ENCODE peak calls at places on chromosomes 12 and 14, in five cellular contexts. One of them, this sample, is unnamed.

GRCh38 chr14:90274019-90274418 is 17.7 kb downstream of the PSMC1 start:
- DNase-seq in NCI-H2171 treated with DMSO at 0.1 percent for 48 hours: no peak
- DNase-seq in Kasumi-1: no peak
- DNase-seq in CD4-positive, alpha-beta T cell: no peak
- DNase-seq in lower leg skin: no peak
- DNase-seq in this sample: no peak

GRCh38 chr12:112524269-112524668 is 105.5 kb downstream of the PTPN11 start:
- DNase-seq in NCI-H2171 treated with DMSO at 0.1 percent for 48 hours: no peak
- DNase-seq in lower leg skin: no peak
- DNase-seq in CD4-positive, alpha-beta T cell: no peak
- DNase-seq in Kasumi-1: no peak
- DNase-seq in this sample: no peak

GRCh38 chr12:43840338-43840737 is 4.5 kb downstream of the TMEM117 start:
- DNase-seq in Kasumi-1: no peak
- DNase-seq in CD4-positive, alpha-beta T cell: no peak
- DNase-seq in NCI-H2171 treated with DMSO at 0.1 percent for 48 hours: no peak
- DNase-seq in lower leg skin: no peak
- DNase-seq in this sample: no peak

GRCh38 chr12:90013409-90013808 is 304.8 kb upstream of the ATP2B1 start:
- DNase-seq in CD4-positive, alpha-beta T cell: no peak
- DNase-seq in Kasumi-1: no peak
- DNase-seq in NCI-H2171 treated with DMSO at 0.1 percent for 48 hours: no peak
- DNase-seq in lower leg skin: no peak
- DNase-seq in this sample: no peak

GRCh38 chr12:103858953-103859601 is 18.0 kb upstream of the NT5DC3 start:
- DNase-seq in CD4-positive, alpha-beta T cell: no peak
- DNase-seq in lower leg skin: peak
- DNase-seq in Kasumi-1: no peak
- DNase-seq in NCI-H2171 treated with DMSO at 0.1 percent for 48 hours: no peak
- DNase-seq in this sample: no peak

GRCh38 chr14:53542692-53543091 is 389.6 kb upstream of the DDHD1 start:
- DNase-seq in Kasumi-1: no peak
- DNase-seq in NCI-H2171 treated with DMSO at 0.1 percent for 48 hours: no peak
- DNase-seq in CD4-positive, alpha-beta T cell: no peak
- DNase-seq in lower leg skin: no peak
- DNase-seq in this sample: no peak

GRCh38 chr12:106903241-106903950 is 52.3 kb upstream of the TMEM263 start:
- DNase-seq in CD4-positive, alpha-beta T cell: peak
- DNase-seq in lower leg skin: peak
- DNase-seq in NCI-H2171 treated with DMSO at 0.1 percent for 48 hours: peak
- DNase-seq in Kasumi-1: no peak
- DNase-seq in this sample: peak

GRCh38 chr12:28409892-28410291 is 219.6 kb downstream of the CCDC91 start:
- DNase-seq in NCI-H2171 treated with DMSO at 0.1 percent for 48 hours: no peak
- DNase-seq in CD4-positive, alpha-beta T cell: no peak
- DNase-seq in lower leg skin: no peak
- DNase-seq in Kasumi-1: no peak
- DNase-seq in this sample: no peak

GRCh38 chr12:51749201-51749985 is 99.1 kb downstream of the FIGNL2 start:
- DNase-seq in lower leg skin: no peak
- DNase-seq in Kasumi-1: no peak
- DNase-seq in NCI-H2171 treated with DMSO at 0.1 percent for 48 hours: no peak
- DNase-seq in CD4-positive, alpha-beta T cell: no peak
- DNase-seq in this sample: no peak

GRCh38 chr12:4562034-4562657 is at the start of gene DYRK4:
- DNase-seq in CD4-positive, alpha-beta T cell: no peak
- DNase-seq in Kasumi-1: no peak
- DNase-seq in lower leg skin: peak
- DNase-seq in NCI-H2171 treated with DMSO at 0.1 percent for 48 hours: no peak
- DNase-seq in this sample: peak

GRCh38 chr14:50769893-50770500 is 61.0 kb downstream of the NIN start:
- DNase-seq in CD4-positive, alpha-beta T cell: no peak
- DNase-seq in NCI-H2171 treated with DMSO at 0.1 percent for 48 hours: no peak
- DNase-seq in Kasumi-1: no peak
- DNase-seq in lower leg skin: no peak
- DNase-seq in this sample: no peak

GRCh38 chr12:127964717-127965116 is 302.3 kb upstream of the TMEM132C start:
- DNase-seq in lower leg skin: no peak
- DNase-seq in CD4-positive, alpha-beta T cell: no peak
- DNase-seq in Kasumi-1: no peak
- DNase-seq in NCI-H2171 treated with DMSO at 0.1 percent for 48 hours: peak
- DNase-seq in this sample: no peak

GRCh38 chr12:43131304-43131703 is 420.7 kb downstream of the ADAMTS20 start:
- DNase-seq in CD4-positive, alpha-beta T cell: no peak
- DNase-seq in NCI-H2171 treated with DMSO at 0.1 percent for 48 hours: no peak
- DNase-seq in Kasumi-1: no peak
- DNase-seq in lower leg skin: no peak
- DNase-seq in this sample: no peak

GRCh38 chr12:53065470-53065869 is 13.7 kb downstream of the SPRYD3 start:
- DNase-seq in CD4-positive, alpha-beta T cell: no peak
- DNase-seq in lower leg skin: peak
- DNase-seq in NCI-H2171 treated with DMSO at 0.1 percent for 48 hours: no peak
- DNase-seq in Kasumi-1: no peak
- DNase-seq in this sample: no peak

GRCh38 chr14:68486033-68486732 is 306.7 kb downstream of the ZFP36L1 start:
- DNase-seq in CD4-positive, alpha-beta T cell: no peak
- DNase-seq in NCI-H2171 treated with DMSO at 0.1 percent for 48 hours: no peak
- DNase-seq in lower leg skin: no peak
- DNase-seq in Kasumi-1: no peak
- DNase-seq in this sample: no peak

GRCh38 chr14:52014601-52015267 is 25.4 kb downstream of the RTRAF start:
- DNase-seq in lower leg skin: no peak
- DNase-seq in Kasumi-1: peak
- DNase-seq in NCI-H2171 treated with DMSO at 0.1 percent for 48 hours: peak
- DNase-seq in CD4-positive, alpha-beta T cell: no peak
- DNase-seq in this sample: peak

GRCh38 chr14:67900188-67900587 is 80.6 kb downstream of the RAD51B start:
- DNase-seq in lower leg skin: no peak
- DNase-seq in CD4-positive, alpha-beta T cell: no peak
- DNase-seq in NCI-H2171 treated with DMSO at 0.1 percent for 48 hours: no peak
- DNase-seq in Kasumi-1: no peak
- DNase-seq in this sample: no peak

GRCh38 chr14:34201909-34202622 is 251.2 kb upstream of the EGLN3 start:
- DNase-seq in Kasumi-1: no peak
- DNase-seq in CD4-positive, alpha-beta T cell: no peak
- DNase-seq in NCI-H2171 treated with DMSO at 0.1 percent for 48 hours: no peak
- DNase-seq in lower leg skin: no peak
- DNase-seq in this sample: no peak

GRCh38 chr14:59333668-59334067 is 131.5 kb downstream of the GPR135 start:
- DNase-seq in lower leg skin: peak
- DNase-seq in CD4-positive, alpha-beta T cell: no peak
- DNase-seq in NCI-H2171 treated with DMSO at 0.1 percent for 48 hours: peak
- DNase-seq in Kasumi-1: no peak
- DNase-seq in this sample: no peak

GRCh38 chr12:121812921-121813896 is 9.4 kb downstream of the SETD1B start:
- DNase-seq in CD4-positive, alpha-beta T cell: no peak
- DNase-seq in NCI-H2171 treated with DMSO at 0.1 percent for 48 hours: no peak
- DNase-seq in lower leg skin: no peak
- DNase-seq in Kasumi-1: no peak
- DNase-seq in this sample: no peak

GRCh38 chr14:31410048-31410654 is 10.2 kb downstream of the HEATR5A start:
- DNase-seq in Kasumi-1: peak
- DNase-seq in lower leg skin: no peak
- DNase-seq in NCI-H2171 treated with DMSO at 0.1 percent for 48 hours: no peak
- DNase-seq in CD4-positive, alpha-beta T cell: no peak
- DNase-seq in this sample: no peak

GRCh38 chr14:68970096-68970612 is 8.9 kb downstream of the ACTN1 start:
- DNase-seq in lower leg skin: no peak
- DNase-seq in Kasumi-1: no peak
- DNase-seq in NCI-H2171 treated with DMSO at 0.1 percent for 48 hours: no peak
- DNase-seq in CD4-positive, alpha-beta T cell: peak
- DNase-seq in this sample: no peak